ENCODE peak calls at places on chromosomes 6 and 20, in seven cellular contexts. E, F, L, K, M, W and H are unnamed samples.

GRCh38 chr20:25865715-25866656 is 169.3 kb upstream of the ZNF337 start:
- DNase-seq in E (peak), F (peak), L (peak), K (peak), M (no peak), W (peak), H (no peak)

GRCh38 chr6:41428402-41428994 is 93.1 kb downstream of the NCR2 start:
- DNase-seq in E (no peak), F (peak), L (no peak), K (no peak), M (no peak), W (no peak), H (no peak)

GRCh38 chr6:135532559-135532958 is 35.0 kb upstream of the AHI1 start:
- DNase-seq in E (no peak), F (no peak), L (no peak), K (no peak), M (no peak), W (no peak), H (no peak)

GRCh38 chr20:13139459-13140150 is 81.5 kb upstream of the ISM1 start:
- DNase-seq in E (no peak), F (no peak), L (no peak), K (no peak), M (no peak), W (no peak), H (no peak)

GRCh38 chr6:120786256-120786655 is 548.0 kb downstream of the TBC1D32 start:
- DNase-seq in E (no peak), F (no peak), L (no peak), K (no peak), M (no peak), W (no peak), H (no peak)

GRCh38 chr6:50600280-50600679 is 113.0 kb upstream of the TFAP2D start:
- DNase-seq in E (no peak), F (no peak), L (no peak), K (no peak), M (no peak), W (no peak), H (no peak)

GRCh38 chr20:1688886-1689538 is 31.4 kb upstream of the SIRPG start:
- DNase-seq in E (no peak), F (no peak), L (no peak), K (no peak), M (no peak), W (no peak), H (no peak)

GRCh38 chr20:46682063-46682821 is 7.0 kb downstream of the TP53RK start:
- DNase-seq in E (peak), F (no peak), L (no peak), K (no peak), M (no peak), W (no peak), H (no peak)

GRCh38 chr6:158174514-158174913 is 6.4 kb downstream of the GTF2H5 start:
- DNase-seq in E (peak), F (no peak), L (no peak), K (no peak), M (no peak), W (no peak), H (no peak)

GRCh38 chr6:170020041-170020583 is 268.7 kb downstream of the ERMARD start:
- DNase-seq in E (no peak), F (no peak), L (no peak), K (no peak), M (no peak), W (no peak), H (no peak)

GRCh38 chr6:158415666-158416065 is 103.4 kb downstream of the TULP4 start:
- DNase-seq in E (no peak), F (no peak), L (no peak), K (no peak), M (no peak), W (no peak), H (no peak)

GRCh38 chr20:35974256-35974655 is 5.9 kb downstream of the CNBD2 start:
- DNase-seq in E (no peak), F (no peak), L (no peak), K (no peak), M (no peak), W (no peak), H (no peak)

GRCh38 chr6:112571486-112571885 is 224.4 kb downstream of the RFPL4B start:
- DNase-seq in E (no peak), F (no peak), L (no peak), K (no peak), M (no peak), W (no peak), H (no peak)

GRCh38 chr20:13298692-13299373 is 77.8 kb downstream of the ISM1 start:
- DNase-seq in E (no peak), F (no peak), L (no peak), K (no peak), M (no peak), W (no peak), H (no peak)

GRCh38 chr6:146357578-146358340 is 185.9 kb upstream of the RAB32 start:
- DNase-seq in E (peak), F (no peak), L (no peak), K (peak), M (peak), W (peak), H (no peak)

GRCh38 chr6:35148167-35148741 is 7.1 kb upstream of the TCP11 start:
- DNase-seq in E (peak), F (no peak), L (peak), K (peak), M (no peak), W (no peak), H (no peak)

GRCh38 chr6:14423330-14423729 is 305.8 kb downstream of the CD83 start:
- DNase-seq in E (no peak), F (no peak), L (no peak), K (no peak), M (no peak), W (no peak), H (no peak)

GRCh38 chr6:138296786-138297185 is 78.5 kb upstream of the PBOV1 start:
- DNase-seq in E (no peak), F (no peak), L (no peak), K (no peak), M (no peak), W (no peak), H (no peak)

GRCh38 chr20:47502271-47502730 is 614 bp downstream of the NCOA3 start:
- DNase-seq in E (no peak), F (peak), L (no peak), K (peak), M (no peak), W (peak), H (no peak)

GRCh38 chr20:4181956-4182945 is 166.9 kb upstream of the RNF24 start:
- DNase-seq in E (no peak), F (no peak), L (no peak), K (no peak), M (no peak), W (no peak), H (no peak)

GRCh38 chr6:78909391-78909790 is 42.0 kb downstream of the IRAK1BP1 start:
- DNase-seq in E (peak), F (no peak), L (no peak), K (no peak), M (no peak), W (no peak), H (no peak)

GRCh38 chr20:23327617-23328333 is 22.8 kb upstream of the NXT1 start:
- DNase-seq in E (no peak), F (no peak), L (no peak), K (no peak), M (no peak), W (no peak), H (no peak)

GRCh38 chr6:30211306-30211705 is 1.9 kb downstream of the TRIM26 start:
- DNase-seq in E (no peak), F (no peak), L (no peak), K (no peak), M (no peak), W (no peak), H (no peak)

GRCh38 chr6:139820191-139820590 is 445.7 kb upstream of the CITED2 start:
- DNase-seq in E (peak), F (no peak), L (no peak), K (no peak), M (peak), W (peak), H (no peak)

GRCh38 chr6:151352410-151353399 is 38.7 kb downstream of the ZBTB2 start:
- DNase-seq in E (no peak), F (no peak), L (no peak), K (no peak), M (no peak), W (no peak), H (no peak)

GRCh38 chr20:50282592-50283241 is 92.1 kb downstream of the CEBPB start:
- DNase-seq in E (no peak), F (no peak), L (no peak), K (no peak), M (no peak), W (no peak), H (no peak)

GRCh38 chr6:155196891-155197290 is 66.9 kb upstream of the CLDN20 start:
- DNase-seq in E (no peak), F (peak), L (no peak), K (no peak), M (no peak), W (no peak), H (no peak)

GRCh38 chr6:137926207-137926731 is 59.2 kb downstream of the TNFAIP3 start:
- DNase-seq in E (peak), F (no peak), L (no peak), K (peak), M (peak), W (peak), H (no peak)

GRCh38 chr20:61436674-61437279 is 184.7 kb downstream of the CDH4 start:
- DNase-seq in E (peak), F (no peak), L (no peak), K (no peak), M (peak), W (peak), H (no peak)

GRCh38 chr6:66496659-66497058 is 789.6 kb upstream of the EYS start:
- DNase-seq in E (peak), F (peak), L (no peak), K (no peak), M (no peak), W (peak), H (no peak)

GRCh38 chr6:132491303-132491702 is 21.6 kb downstream of the STX7 start:
- DNase-seq in E (peak), F (no peak), L (no peak), K (peak), M (no peak), W (no peak), H (no peak)

GRCh38 chr20:33282991-33283555 is at the start of gene BPIFB1:
- DNase-seq in E (no peak), F (no peak), L (no peak), K (no peak), M (no peak), W (no peak), H (no peak)

GRCh38 chr6:7107578-7108195 is at the start of gene RREB1:
- DNase-seq in E (peak), F (peak), L (peak), K (peak), M (no peak), W (peak), H (peak)

GRCh38 chr6:11251553-11252358 is 19.3 kb upstream of the NEDD9 start:
- DNase-seq in E (peak), F (no peak), L (no peak), K (no peak), M (no peak), W (peak), H (no peak)

GRCh38 chr20:33233129-33233774 is 2.5 kb upstream of the BPIFA1 start:
- DNase-seq in E (no peak), F (peak), L (no peak), K (no peak), M (no peak), W (no peak), H (no peak)

GRCh38 chr6:132413501-132413805 is 12.2 kb upstream of the MOXD1 start:
- DNase-seq in E (no peak), F (no peak), L (no peak), K (no peak), M (no peak), W (no peak), H (no peak)

GRCh38 chr20:9807176-9807575 is 31.7 kb downstream of the PAK5 start:
- DNase-seq in E (no peak), F (no peak), L (no peak), K (no peak), M (no peak), W (no peak), H (no peak)

GRCh38 chr6:14700202-14700601 is 545.7 kb upstream of the JARID2 start:
- DNase-seq in E (no peak), F (no peak), L (no peak), K (no peak), M (no peak), W (no peak), H (no peak)

GRCh38 chr6:152401978-152402377 is 235.2 kb downstream of the SYNE1 start:
- DNase-seq in E (peak), F (no peak), L (no peak), K (no peak), M (peak), W (peak), H (no peak)